ENCODE peak calls at places on chromosomes 6 and 20, in four cellular contexts. H is body of pancreas, I is fibroblast of lung, J is left ventricle myocardium inferior. G is an unnamed sample.

GRCh38 chr6:119158057-119158848 is 79.8 kb upstream of the FAM184A start:
- DNase-seq in I (peak; percentile 82), H (peak; percentile 75), J (peak; percentile 42), G (no peak)

GRCh38 chr6:14875678-14876063 is 370.2 kb upstream of the JARID2 start:
- DNase-seq in H (no peak), J (no peak), I (peak; percentile 27), G (peak; percentile 67)

GRCh38 chr6:109039795-109040194 is 54.9 kb downstream of the SESN1 start:
- DNase-seq in J (no peak), I (no peak), H (no peak), G (no peak)

GRCh38 chr6:139370707-139371345 is 3.6 kb downstream of the CITED2 start:
- DNase-seq in I (no peak), J (no peak), H (no peak), G (no peak)

GRCh38 chr6:133017581-133017980 is 203.2 kb downstream of the RPS12 start:
- DNase-seq in J (no peak), I (peak; percentile 58), H (no peak), G (no peak)

GRCh38 chr6:127273499-127273898 is 6.8 kb downstream of the RNF146 start:
- DNase-seq in J (no peak), I (no peak), H (no peak), G (no peak)

GRCh38 chr6:14903176-14904088 is 342.4 kb upstream of the JARID2 start:
- DNase-seq in J (no peak), H (no peak), I (no peak), G (no peak)

GRCh38 chr6:20698675-20699074 is 164.4 kb downstream of the CDKAL1 start:
- DNase-seq in J (no peak), I (no peak), H (no peak), G (no peak)

GRCh38 chr6:93104195-93104817 is 315.1 kb downstream of the EPHA7 start:
- DNase-seq in I (peak; percentile 51), H (no peak), J (no peak), G (no peak)

GRCh38 chr20:46215913-46216707 is 92.2 kb downstream of the CDH22 start:
- DNase-seq in I (peak; percentile 8), H (no peak), J (no peak), G (no peak)

GRCh38 chr6:52231411-52232127 is 12.7 kb downstream of the IL17F start:
- DNase-seq in I (no peak), J (no peak), H (no peak), G (no peak)

GRCh38 chr6:42294759-42295158 is 77.1 kb upstream of the MRPS10 start:
- DNase-seq in H (no peak), I (peak; percentile 45), J (no peak), G (no peak)

GRCh38 chr6:44386929-44387345 is 569 bp upstream of the CDC5L start:
- DNase-seq in I (no peak), J (no peak), H (peak; percentile 6), G (no peak)

GRCh38 chr6:43228951-43229802 is at the start of gene DNPH1:
- DNase-seq in H (peak; percentile 79), I (peak; percentile 56), J (peak; percentile 78), G (peak; percentile 87)

GRCh38 chr6:33591633-33592032 is 11.6 kb upstream of the BAK1 start:
- DNase-seq in J (no peak), H (no peak), I (no peak), G (no peak)

GRCh38 chr20:15637971-15638754 is 935.1 kb downstream of the KIF16B start:
- DNase-seq in H (no peak), J (no peak), I (no peak), G (no peak)

GRCh38 chr6:138987299-138987642 is 782 bp downstream of the REPS1 start:
- DNase-seq in J (no peak), H (peak; percentile 34), I (no peak), G (no peak)

GRCh38 chr20:59645316-59645715 is 41.0 kb downstream of the PHACTR3 start:
- DNase-seq in I (no peak), J (no peak), H (no peak), G (no peak)

GRCh38 chr6:83071023-83071422 is 3.6 kb downstream of the DOP1A start:
- DNase-seq in J (no peak), H (peak; percentile 25), I (no peak), G (no peak)

GRCh38 chr20:36070451-36070850 is 84.1 kb upstream of the EPB41L1 start:
- DNase-seq in J (no peak), I (no peak), H (no peak), G (no peak)

GRCh38 chr6:22800451-22800850 is 231.1 kb downstream of the HDGFL1 start:
- DNase-seq in H (no peak), J (no peak), I (no peak), G (no peak)

GRCh38 chr6:11292837-11293236 is 60.4 kb upstream of the NEDD9 start:
- DNase-seq in I (no peak), J (no peak), H (no peak), G (no peak)

GRCh38 chr20:47865912-47866311 is 80.6 kb upstream of the SULF2 start:
- DNase-seq in J (no peak), I (no peak), H (no peak), G (no peak)

GRCh38 chr6:91029211-91029610 is 442.3 kb upstream of the MAP3K7 start:
- DNase-seq in J (no peak), I (peak; percentile 1), H (no peak), G (no peak)

GRCh38 chr6:131914967-131915751 is 36.0 kb downstream of the CCN2 start:
- DNase-seq in H (peak; percentile 80), I (peak; percentile 89), J (peak; percentile 19), G (peak; percentile 51)

DNA sequence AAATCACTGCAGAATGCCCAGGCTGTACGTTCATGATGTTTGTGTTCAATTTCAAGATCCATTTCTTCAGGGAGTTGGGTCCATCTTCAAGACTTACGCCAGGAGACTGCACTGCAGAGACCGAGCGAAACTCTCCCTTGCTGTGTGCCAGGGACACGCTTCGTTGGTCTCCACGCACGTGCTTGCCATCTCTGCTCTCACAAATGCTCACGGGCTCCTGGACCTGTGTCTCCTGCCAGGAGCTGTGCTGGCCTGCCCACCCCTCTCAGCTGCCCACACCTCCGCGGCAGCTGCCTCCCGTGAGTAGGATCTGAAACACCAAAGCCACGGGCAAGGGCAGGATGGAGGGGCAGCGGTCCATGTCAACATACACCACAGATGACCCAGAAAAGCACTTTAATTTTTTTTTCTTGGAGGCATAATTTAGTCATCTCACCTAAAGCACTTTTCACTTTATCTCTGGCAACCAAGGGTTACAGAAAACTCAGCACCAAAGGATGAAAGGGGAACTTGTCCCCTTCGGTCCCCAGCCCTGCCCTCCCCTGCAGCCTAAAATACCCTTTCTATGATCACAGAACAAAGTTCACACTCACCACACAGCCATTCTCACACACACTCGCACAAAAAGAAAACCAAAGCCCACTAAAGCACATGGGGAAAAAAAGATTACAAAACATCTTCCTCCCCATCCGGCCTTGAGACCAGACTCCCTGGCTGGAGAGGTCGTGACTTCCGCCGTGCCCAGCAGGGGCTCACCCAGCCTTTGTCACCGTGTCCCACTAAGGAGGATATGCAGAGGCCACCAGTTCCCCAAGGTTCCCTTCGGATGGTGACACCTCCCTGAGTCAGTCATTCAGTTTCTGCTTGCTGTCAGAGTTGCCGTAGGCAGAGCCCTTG is 137.9 kb downstream of the AGPAT4 start:
- DNase-seq in I (no peak), H (no peak), J (no peak), G (no peak)
- TF ChIP-seq CTCF in I (no peak), H (no peak), J (no peak), G (no peak)

GRCh38 chr6:134689676-134690447 is 260.0 kb downstream of the ALDH8A1 start:
- DNase-seq in J (peak; percentile 61), H (peak; percentile 28), I (no peak), G (no peak)
- TF ChIP-seq CTCF in J (no peak), H (no peak), I (no peak), G (no peak)

DNA sequence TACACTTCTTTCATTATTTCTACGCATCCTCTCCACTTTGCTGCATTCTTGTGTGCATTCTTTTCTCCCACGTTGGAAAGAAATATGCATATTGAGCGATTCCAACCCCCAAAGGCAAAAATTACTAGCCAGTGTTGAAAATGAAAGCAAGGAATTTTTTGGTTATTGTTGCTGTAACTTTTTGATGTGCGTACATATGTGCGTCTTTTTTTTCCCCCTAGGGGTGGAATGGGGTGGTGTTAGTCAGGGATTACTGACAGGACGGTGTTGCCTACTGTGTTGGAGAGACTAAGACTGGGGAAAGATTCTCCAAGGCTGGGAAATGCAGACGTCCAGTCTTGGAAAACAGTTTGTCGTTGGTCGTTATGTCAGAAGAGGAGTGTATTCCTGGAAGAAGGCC is 44.2 kb upstream of the ESR1 start:
- DNase-seq in I (peak; percentile 13), J (no peak), H (no peak), G (no peak)
- TF ChIP-seq CTCF in I (peak; percentile 45), J (peak; percentile 43), H (no peak), G (no peak)

GRCh38 chr20:38267251-38267650 is 6.7 kb upstream of the KIAA1755 start:
- DNase-seq in H (no peak), I (no peak), J (no peak), G (no peak)
- TF ChIP-seq CTCF in H (no peak), I (no peak), J (no peak), G (no peak)

DNA sequence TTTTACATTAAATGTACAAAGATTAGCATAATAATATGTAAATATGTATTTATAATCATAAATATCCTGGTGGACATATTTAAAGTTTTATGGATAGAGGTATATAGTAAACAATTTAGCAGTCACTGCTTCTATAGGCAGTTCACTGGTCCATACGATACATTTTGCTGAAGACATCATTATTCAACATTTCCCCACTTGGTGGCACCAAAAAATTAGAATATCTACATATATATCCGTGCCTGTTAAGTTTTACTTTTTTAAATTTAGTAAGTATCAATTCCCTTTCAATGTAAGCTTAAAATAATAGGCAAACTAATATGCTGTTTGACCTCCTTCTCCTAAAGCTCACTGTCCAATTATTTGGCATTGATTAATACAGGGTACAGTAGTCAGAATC is 64.2 kb downstream of the LMBRD1 start:
- DNase-seq in H (no peak), I (peak; percentile 40), J (no peak), G (no peak)
- TF ChIP-seq CTCF in H (peak; percentile 16), I (no peak), J (peak; percentile 19), G (peak; percentile 12)

GRCh38 chr20:57329608-57330221 is at the start of gene SPO11:
- DNase-seq in J (no peak), H (no peak), I (no peak), G (no peak)
- TF ChIP-seq CTCF in J (peak; percentile 53), H (no peak), I (no peak), G (peak; percentile 16)